ENCODE peak calls at places on chromosomes 12 and 14, in six cellular contexts. C is C1 segment of cervical spinal cord, L is Calu3, O is astrocyte of the spinal cord, R is GDM1, X is AG09309. F is an unnamed sample.

GRCh38 chr12:106845910-106846309 is 71.4 kb downstream of the RIC8B start:
- DNase-seq in C (no peak), L (no peak), O (no peak), R (no peak), X (no peak), F (no peak)

GRCh38 chr12:117874842-117875434 is 93.9 kb downstream of the KSR2 start:
- DNase-seq in C (peak), L (peak), O (peak), R (peak), X (no peak), F (peak)

GRCh38 chr12:102023343-102023930 is 38.4 kb downstream of the WASHC3 start:
- DNase-seq in C (no peak), L (no peak), O (peak), R (no peak), X (peak), F (no peak)

GRCh38 chr12:67981236-67982164 is 7.7 kb upstream of the IFNG-AS1 start:
- DNase-seq in C (no peak), L (no peak), O (peak), R (no peak), X (peak), F (no peak)

GRCh38 chr14:84670801-84671200 is 859.1 kb upstream of the FLRT2 start:
- DNase-seq in C (no peak), L (no peak), O (no peak), R (no peak), X (no peak), F (no peak)

GRCh38 chr12:60231301-60231700 is 635.5 kb downstream of the SLC16A7 start:
- DNase-seq in C (no peak), L (no peak), O (no peak), R (no peak), X (no peak), F (no peak)

GRCh38 chr12:52682381-52682660 is 2.1 kb upstream of the KRT1 start:
- DNase-seq in C (no peak), L (no peak), O (no peak), R (no peak), X (no peak), F (no peak)

GRCh38 chr12:71014180-71014785 is 93.7 kb upstream of the PTPRR start:
- DNase-seq in C (no peak), L (peak), O (peak), R (no peak), X (no peak), F (no peak)

GRCh38 chr12:89566615-89567014 is 40.8 kb upstream of the POC1B start:
- DNase-seq in C (no peak), L (no peak), O (no peak), R (no peak), X (no peak), F (no peak)

GRCh38 chr12:57418255-57418654 is 12.6 kb downstream of the R3HDM2 start:
- DNase-seq in C (no peak), L (no peak), O (no peak), R (no peak), X (no peak), F (no peak)

GRCh38 chr14:55514819-55515470 is 65.1 kb upstream of the KTN1 start:
- DNase-seq in C (no peak), L (no peak), O (peak), R (no peak), X (peak), F (no peak)

GRCh38 chr14:46215801-46216200 is 435.8 kb downstream of the RPL10L start:
- DNase-seq in C (no peak), L (no peak), O (no peak), R (no peak), X (no peak), F (no peak)

GRCh38 chr12:106771425-106771824 is 3.1 kb upstream of the RIC8B start:
- DNase-seq in C (no peak), L (no peak), O (no peak), R (no peak), X (no peak), F (no peak)

GRCh38 chr14:40911161-40911560 is 695.5 kb upstream of the LRFN5 start:
- DNase-seq in C (no peak), L (no peak), O (no peak), R (no peak), X (no peak), F (no peak)

GRCh38 chr14:25411933-25412757 is 362.2 kb upstream of the STXBP6 start:
- DNase-seq in C (peak), L (peak), O (peak), R (no peak), X (no peak), F (no peak)

GRCh38 chr14:71659165-71659564 is 273.1 kb upstream of the RGS6 start:
- DNase-seq in C (no peak), L (peak), O (peak), R (no peak), X (no peak), F (no peak)

GRCh38 chr14:34692898-34693227 is 21.5 kb downstream of the CFL2 start:
- DNase-seq in C (no peak), L (no peak), O (no peak), R (no peak), X (no peak), F (no peak)

GRCh38 chr14:86124328-86124727 is 594.4 kb downstream of the FLRT2 start:
- DNase-seq in C (no peak), L (no peak), O (no peak), R (no peak), X (no peak), F (no peak)

GRCh38 chr12:70784042-70784668 is 136.4 kb downstream of the PTPRR start:
- DNase-seq in C (no peak), L (no peak), O (no peak), R (no peak), X (no peak), F (no peak)

GRCh38 chr12:88409257-88409656 is 171.0 kb downstream of the KITLG start:
- DNase-seq in C (no peak), L (peak), O (no peak), R (no peak), X (no peak), F (no peak)

GRCh38 chr12:123056053-123056452 is 75.6 kb downstream of the ARL6IP4 start:
- DNase-seq in C (no peak), L (peak), O (no peak), R (no peak), X (no peak), F (no peak)

GRCh38 chr14:70257526-70257925 is 68.8 kb upstream of the SLC8A3 start:
- DNase-seq in C (no peak), L (peak), O (no peak), R (peak), X (no peak), F (no peak)

GRCh38 chr12:103679771-103680170 is 92.7 kb downstream of the STAB2 start:
- DNase-seq in C (no peak), L (no peak), O (no peak), R (no peak), X (no peak), F (no peak)

GRCh38 chr12:12645485-12645884 is 33.8 kb downstream of the CREBL2 start:
- DNase-seq in C (no peak), L (peak), O (peak), R (no peak), X (no peak), F (no peak)

GRCh38 chr12:106123551-106123991 is 15.2 kb downstream of the NUAK1 start:
- DNase-seq in C (no peak), L (no peak), O (peak), R (no peak), X (peak), F (no peak)

GRCh38 chr12:94732367-94732990 is 82.1 kb upstream of the TMCC3 start:
- DNase-seq in C (no peak), L (no peak), O (no peak), R (no peak), X (no peak), F (no peak)

F was measured in activated T-helper 9 cell treated with anti-CD3 and anti-CD28 coated beads, Interleukin-2, amount 50 U/mL, for 16 hours.